ENCODE peak calls at places on chromosomes 11 and 22, in ten cellular contexts. One of them, this sample, is unnamed.

GRCh38 chr11:116721983-116722382 is 50.8 kb downstream of the BUD13 start:
- DNase-seq in activated CD4-positive, alpha-beta T cell treated with anti-CD3 and anti-CD28 coated beads, Interleukin-2, amount 50 U/mL, for 48 hours: no peak
- DNase-seq in dermis microvascular lymphatic vessel endothelial cell: no peak
- DNase-seq in RWPE1: no peak
- DNase-seq in HFF-Myc: no peak
- DNase-seq in kidney: peak
- DNase-seq in activated naive CD8-positive, alpha-beta T cell treated with anti-CD3 and anti-CD28 coated beads, Interleukin-2, amount 10 ng/mL, durations not matched to agents 7 days and 5 days: no peak
- DNase-seq in activated T-cell treated with anti-CD3 and anti-CD28 coated beads, Interleukin-2, amount 50 U/mL, for 24 hours: no peak
- DNase-seq in NCI-H2171 treated with DMSO at 0.1 percent for 48 hours: no peak
- DNase-seq in right lobe of liver: no peak
- DNase-seq in this sample: no peak

GRCh38 chr11:127109796-127110195 is 109.2 kb upstream of the KIRREL3 start:
- DNase-seq in activated CD4-positive, alpha-beta T cell treated with anti-CD3 and anti-CD28 coated beads, Interleukin-2, amount 50 U/mL, for 48 hours: no peak
- DNase-seq in dermis microvascular lymphatic vessel endothelial cell: no peak
- DNase-seq in RWPE1: no peak
- DNase-seq in HFF-Myc: no peak
- DNase-seq in kidney: no peak
- DNase-seq in activated naive CD8-positive, alpha-beta T cell treated with anti-CD3 and anti-CD28 coated beads, Interleukin-2, amount 10 ng/mL, durations not matched to agents 7 days and 5 days: no peak
- DNase-seq in activated T-cell treated with anti-CD3 and anti-CD28 coated beads, Interleukin-2, amount 50 U/mL, for 24 hours: no peak
- DNase-seq in NCI-H2171 treated with DMSO at 0.1 percent for 48 hours: no peak
- DNase-seq in right lobe of liver: no peak
- DNase-seq in this sample: no peak

GRCh38 chr11:67022341-67022933 is 497 bp upstream of the SYT12 start:
- DNase-seq in activated CD4-positive, alpha-beta T cell treated with anti-CD3 and anti-CD28 coated beads, Interleukin-2, amount 50 U/mL, for 48 hours: peak
- DNase-seq in dermis microvascular lymphatic vessel endothelial cell: peak
- DNase-seq in RWPE1: peak
- DNase-seq in HFF-Myc: no peak
- DNase-seq in kidney: peak
- DNase-seq in activated naive CD8-positive, alpha-beta T cell treated with anti-CD3 and anti-CD28 coated beads, Interleukin-2, amount 10 ng/mL, durations not matched to agents 7 days and 5 days: no peak
- DNase-seq in activated T-cell treated with anti-CD3 and anti-CD28 coated beads, Interleukin-2, amount 50 U/mL, for 24 hours: no peak
- DNase-seq in NCI-H2171 treated with DMSO at 0.1 percent for 48 hours: peak
- DNase-seq in right lobe of liver: peak
- DNase-seq in this sample: no peak

GRCh38 chr22:50600541-50600940 is at the start of gene MAPK8IP2:
- DNase-seq in activated CD4-positive, alpha-beta T cell treated with anti-CD3 and anti-CD28 coated beads, Interleukin-2, amount 50 U/mL, for 48 hours: no peak
- DNase-seq in dermis microvascular lymphatic vessel endothelial cell: no peak
- DNase-seq in RWPE1: no peak
- DNase-seq in HFF-Myc: no peak
- DNase-seq in kidney: peak
- DNase-seq in activated naive CD8-positive, alpha-beta T cell treated with anti-CD3 and anti-CD28 coated beads, Interleukin-2, amount 10 ng/mL, durations not matched to agents 7 days and 5 days: no peak
- DNase-seq in activated T-cell treated with anti-CD3 and anti-CD28 coated beads, Interleukin-2, amount 50 U/mL, for 24 hours: no peak
- DNase-seq in NCI-H2171 treated with DMSO at 0.1 percent for 48 hours: peak
- DNase-seq in right lobe of liver: peak
- DNase-seq in this sample: no peak

GRCh38 chr11:125154380-125155099 is 10.0 kb upstream of the PKNOX2 start:
- DNase-seq in activated CD4-positive, alpha-beta T cell treated with anti-CD3 and anti-CD28 coated beads, Interleukin-2, amount 50 U/mL, for 48 hours: no peak
- DNase-seq in dermis microvascular lymphatic vessel endothelial cell: no peak
- DNase-seq in RWPE1: no peak
- DNase-seq in HFF-Myc: no peak
- DNase-seq in kidney: no peak
- DNase-seq in activated naive CD8-positive, alpha-beta T cell treated with anti-CD3 and anti-CD28 coated beads, Interleukin-2, amount 10 ng/mL, durations not matched to agents 7 days and 5 days: no peak
- DNase-seq in activated T-cell treated with anti-CD3 and anti-CD28 coated beads, Interleukin-2, amount 50 U/mL, for 24 hours: no peak
- DNase-seq in NCI-H2171 treated with DMSO at 0.1 percent for 48 hours: no peak
- DNase-seq in right lobe of liver: no peak
- DNase-seq in this sample: no peak

GRCh38 chr11:61293869-61294716 is 1.0 kb downstream of the VWCE start:
- DNase-seq in activated CD4-positive, alpha-beta T cell treated with anti-CD3 and anti-CD28 coated beads, Interleukin-2, amount 50 U/mL, for 48 hours: peak
- DNase-seq in dermis microvascular lymphatic vessel endothelial cell: peak
- DNase-seq in RWPE1: peak
- DNase-seq in HFF-Myc: no peak
- DNase-seq in kidney: peak
- DNase-seq in activated naive CD8-positive, alpha-beta T cell treated with anti-CD3 and anti-CD28 coated beads, Interleukin-2, amount 10 ng/mL, durations not matched to agents 7 days and 5 days: peak
- DNase-seq in activated T-cell treated with anti-CD3 and anti-CD28 coated beads, Interleukin-2, amount 50 U/mL, for 24 hours: peak
- DNase-seq in NCI-H2171 treated with DMSO at 0.1 percent for 48 hours: peak
- DNase-seq in right lobe of liver: peak
- DNase-seq in this sample: peak

GRCh38 chr11:95794086-95794485 is 3.8 kb downstream of the CEP57 start:
- DNase-seq in activated CD4-positive, alpha-beta T cell treated with anti-CD3 and anti-CD28 coated beads, Interleukin-2, amount 50 U/mL, for 48 hours: no peak
- DNase-seq in dermis microvascular lymphatic vessel endothelial cell: no peak
- DNase-seq in RWPE1: no peak
- DNase-seq in HFF-Myc: no peak
- DNase-seq in kidney: no peak
- DNase-seq in activated naive CD8-positive, alpha-beta T cell treated with anti-CD3 and anti-CD28 coated beads, Interleukin-2, amount 10 ng/mL, durations not matched to agents 7 days and 5 days: no peak
- DNase-seq in activated T-cell treated with anti-CD3 and anti-CD28 coated beads, Interleukin-2, amount 50 U/mL, for 24 hours: no peak
- DNase-seq in NCI-H2171 treated with DMSO at 0.1 percent for 48 hours: no peak
- DNase-seq in right lobe of liver: no peak
- DNase-seq in this sample: no peak

GRCh38 chr11:83219095-83219494 is 25.6 kb downstream of the ANKRD42 start:
- DNase-seq in activated CD4-positive, alpha-beta T cell treated with anti-CD3 and anti-CD28 coated beads, Interleukin-2, amount 50 U/mL, for 48 hours: no peak
- DNase-seq in dermis microvascular lymphatic vessel endothelial cell: no peak
- DNase-seq in RWPE1: no peak
- DNase-seq in HFF-Myc: no peak
- DNase-seq in kidney: no peak
- DNase-seq in activated naive CD8-positive, alpha-beta T cell treated with anti-CD3 and anti-CD28 coated beads, Interleukin-2, amount 10 ng/mL, durations not matched to agents 7 days and 5 days: no peak
- DNase-seq in activated T-cell treated with anti-CD3 and anti-CD28 coated beads, Interleukin-2, amount 50 U/mL, for 24 hours: no peak
- DNase-seq in NCI-H2171 treated with DMSO at 0.1 percent for 48 hours: no peak
- DNase-seq in right lobe of liver: no peak
- DNase-seq in this sample: no peak

GRCh38 chr11:122893131-122893530 is 10.6 kb downstream of the JHY start:
- DNase-seq in activated CD4-positive, alpha-beta T cell treated with anti-CD3 and anti-CD28 coated beads, Interleukin-2, amount 50 U/mL, for 48 hours: no peak
- DNase-seq in dermis microvascular lymphatic vessel endothelial cell: no peak
- DNase-seq in RWPE1: no peak
- DNase-seq in HFF-Myc: no peak
- DNase-seq in kidney: peak
- DNase-seq in activated naive CD8-positive, alpha-beta T cell treated with anti-CD3 and anti-CD28 coated beads, Interleukin-2, amount 10 ng/mL, durations not matched to agents 7 days and 5 days: no peak
- DNase-seq in activated T-cell treated with anti-CD3 and anti-CD28 coated beads, Interleukin-2, amount 50 U/mL, for 24 hours: no peak
- DNase-seq in NCI-H2171 treated with DMSO at 0.1 percent for 48 hours: no peak
- DNase-seq in right lobe of liver: no peak
- DNase-seq in this sample: no peak

GRCh38 chr11:1487091-1487850 is 692 bp upstream of the MOB2 start:
- DNase-seq in activated CD4-positive, alpha-beta T cell treated with anti-CD3 and anti-CD28 coated beads, Interleukin-2, amount 50 U/mL, for 48 hours: no peak
- DNase-seq in dermis microvascular lymphatic vessel endothelial cell: no peak
- DNase-seq in RWPE1: no peak
- DNase-seq in HFF-Myc: no peak
- DNase-seq in kidney: peak
- DNase-seq in activated naive CD8-positive, alpha-beta T cell treated with anti-CD3 and anti-CD28 coated beads, Interleukin-2, amount 10 ng/mL, durations not matched to agents 7 days and 5 days: no peak
- DNase-seq in activated T-cell treated with anti-CD3 and anti-CD28 coated beads, Interleukin-2, amount 50 U/mL, for 24 hours: no peak
- DNase-seq in NCI-H2171 treated with DMSO at 0.1 percent for 48 hours: no peak
- DNase-seq in right lobe of liver: peak
- DNase-seq in this sample: peak

GRCh38 chr11:71474141-71474770 is 21.3 kb downstream of the NADSYN1 start:
- DNase-seq in activated CD4-positive, alpha-beta T cell treated with anti-CD3 and anti-CD28 coated beads, Interleukin-2, amount 50 U/mL, for 48 hours: no peak
- DNase-seq in dermis microvascular lymphatic vessel endothelial cell: no peak
- DNase-seq in RWPE1: no peak
- DNase-seq in HFF-Myc: no peak
- DNase-seq in kidney: peak
- DNase-seq in activated naive CD8-positive, alpha-beta T cell treated with anti-CD3 and anti-CD28 coated beads, Interleukin-2, amount 10 ng/mL, durations not matched to agents 7 days and 5 days: no peak
- DNase-seq in activated T-cell treated with anti-CD3 and anti-CD28 coated beads, Interleukin-2, amount 50 U/mL, for 24 hours: no peak
- DNase-seq in NCI-H2171 treated with DMSO at 0.1 percent for 48 hours: no peak
- DNase-seq in right lobe of liver: no peak
- DNase-seq in this sample: peak

GRCh38 chr22:39907035-39907434 is 6.2 kb downstream of the GRAP2 start:
- DNase-seq in activated CD4-positive, alpha-beta T cell treated with anti-CD3 and anti-CD28 coated beads, Interleukin-2, amount 50 U/mL, for 48 hours: no peak
- DNase-seq in dermis microvascular lymphatic vessel endothelial cell: no peak
- DNase-seq in RWPE1: no peak
- DNase-seq in HFF-Myc: no peak
- DNase-seq in kidney: no peak
- DNase-seq in activated naive CD8-positive, alpha-beta T cell treated with anti-CD3 and anti-CD28 coated beads, Interleukin-2, amount 10 ng/mL, durations not matched to agents 7 days and 5 days: no peak
- DNase-seq in activated T-cell treated with anti-CD3 and anti-CD28 coated beads, Interleukin-2, amount 50 U/mL, for 24 hours: no peak
- DNase-seq in NCI-H2171 treated with DMSO at 0.1 percent for 48 hours: no peak
- DNase-seq in right lobe of liver: no peak
- DNase-seq in this sample: no peak

GRCh38 chr11:83725718-83726117 is 439.6 kb upstream of the CCDC90B start:
- DNase-seq in activated CD4-positive, alpha-beta T cell treated with anti-CD3 and anti-CD28 coated beads, Interleukin-2, amount 50 U/mL, for 48 hours: no peak
- DNase-seq in dermis microvascular lymphatic vessel endothelial cell: no peak
- DNase-seq in RWPE1: no peak
- DNase-seq in HFF-Myc: no peak
- DNase-seq in kidney: no peak
- DNase-seq in activated naive CD8-positive, alpha-beta T cell treated with anti-CD3 and anti-CD28 coated beads, Interleukin-2, amount 10 ng/mL, durations not matched to agents 7 days and 5 days: no peak
- DNase-seq in activated T-cell treated with anti-CD3 and anti-CD28 coated beads, Interleukin-2, amount 50 U/mL, for 24 hours: no peak
- DNase-seq in NCI-H2171 treated with DMSO at 0.1 percent for 48 hours: no peak
- DNase-seq in right lobe of liver: no peak
- DNase-seq in this sample: no peak

GRCh38 chr11:110345756-110346155 is 49.3 kb upstream of the RDX start:
- DNase-seq in activated CD4-positive, alpha-beta T cell treated with anti-CD3 and anti-CD28 coated beads, Interleukin-2, amount 50 U/mL, for 48 hours: no peak
- DNase-seq in dermis microvascular lymphatic vessel endothelial cell: peak
- DNase-seq in RWPE1: no peak
- DNase-seq in HFF-Myc: no peak
- DNase-seq in kidney: no peak
- DNase-seq in activated naive CD8-positive, alpha-beta T cell treated with anti-CD3 and anti-CD28 coated beads, Interleukin-2, amount 10 ng/mL, durations not matched to agents 7 days and 5 days: no peak
- DNase-seq in activated T-cell treated with anti-CD3 and anti-CD28 coated beads, Interleukin-2, amount 50 U/mL, for 24 hours: no peak
- DNase-seq in NCI-H2171 treated with DMSO at 0.1 percent for 48 hours: no peak
- DNase-seq in right lobe of liver: no peak
- DNase-seq in this sample: no peak

GRCh38 chr11:88345408-88345807 is 7.9 kb upstream of the CTSC start:
- DNase-seq in activated CD4-positive, alpha-beta T cell treated with anti-CD3 and anti-CD28 coated beads, Interleukin-2, amount 50 U/mL, for 48 hours: no peak
- DNase-seq in dermis microvascular lymphatic vessel endothelial cell: no peak
- DNase-seq in RWPE1: no peak
- DNase-seq in HFF-Myc: no peak
- DNase-seq in kidney: no peak
- DNase-seq in activated naive CD8-positive, alpha-beta T cell treated with anti-CD3 and anti-CD28 coated beads, Interleukin-2, amount 10 ng/mL, durations not matched to agents 7 days and 5 days: no peak
- DNase-seq in activated T-cell treated with anti-CD3 and anti-CD28 coated beads, Interleukin-2, amount 50 U/mL, for 24 hours: no peak
- DNase-seq in NCI-H2171 treated with DMSO at 0.1 percent for 48 hours: no peak
- DNase-seq in right lobe of liver: no peak
- DNase-seq in this sample: no peak

GRCh38 chr11:36373040-36374010 is 77.2 kb downstream of the PRR5L start:
- DNase-seq in activated CD4-positive, alpha-beta T cell treated with anti-CD3 and anti-CD28 coated beads, Interleukin-2, amount 50 U/mL, for 48 hours: no peak
- DNase-seq in dermis microvascular lymphatic vessel endothelial cell: no peak
- DNase-seq in RWPE1: no peak
- DNase-seq in HFF-Myc: no peak
- DNase-seq in kidney: no peak
- DNase-seq in activated naive CD8-positive, alpha-beta T cell treated with anti-CD3 and anti-CD28 coated beads, Interleukin-2, amount 10 ng/mL, durations not matched to agents 7 days and 5 days: no peak
- DNase-seq in activated T-cell treated with anti-CD3 and anti-CD28 coated beads, Interleukin-2, amount 50 U/mL, for 24 hours: no peak
- DNase-seq in NCI-H2171 treated with DMSO at 0.1 percent for 48 hours: no peak
- DNase-seq in right lobe of liver: no peak
- DNase-seq in this sample: no peak

GRCh38 chr11:106961518-106961917 is 56.8 kb downstream of the GUCY1A2 start:
- DNase-seq in activated CD4-positive, alpha-beta T cell treated with anti-CD3 and anti-CD28 coated beads, Interleukin-2, amount 50 U/mL, for 48 hours: no peak
- DNase-seq in dermis microvascular lymphatic vessel endothelial cell: peak
- DNase-seq in RWPE1: peak
- DNase-seq in HFF-Myc: peak
- DNase-seq in kidney: no peak
- DNase-seq in activated naive CD8-positive, alpha-beta T cell treated with anti-CD3 and anti-CD28 coated beads, Interleukin-2, amount 10 ng/mL, durations not matched to agents 7 days and 5 days: no peak
- DNase-seq in activated T-cell treated with anti-CD3 and anti-CD28 coated beads, Interleukin-2, amount 50 U/mL, for 24 hours: no peak
- DNase-seq in NCI-H2171 treated with DMSO at 0.1 percent for 48 hours: no peak
- DNase-seq in right lobe of liver: no peak
- DNase-seq in this sample: no peak

GRCh38 chr11:74932169-74932568 is 16.7 kb downstream of the XRRA1 start:
- DNase-seq in activated CD4-positive, alpha-beta T cell treated with anti-CD3 and anti-CD28 coated beads, Interleukin-2, amount 50 U/mL, for 48 hours: peak
- DNase-seq in dermis microvascular lymphatic vessel endothelial cell: peak
- DNase-seq in RWPE1: no peak
- DNase-seq in HFF-Myc: no peak
- DNase-seq in kidney: no peak
- DNase-seq in activated naive CD8-positive, alpha-beta T cell treated with anti-CD3 and anti-CD28 coated beads, Interleukin-2, amount 10 ng/mL, durations not matched to agents 7 days and 5 days: no peak
- DNase-seq in activated T-cell treated with anti-CD3 and anti-CD28 coated beads, Interleukin-2, amount 50 U/mL, for 24 hours: no peak
- DNase-seq in NCI-H2171 treated with DMSO at 0.1 percent for 48 hours: no peak
- DNase-seq in right lobe of liver: no peak
- DNase-seq in this sample: no peak

GRCh38 chr22:30195245-30196140 is 51.1 kb downstream of the LIF start:
- DNase-seq in activated CD4-positive, alpha-beta T cell treated with anti-CD3 and anti-CD28 coated beads, Interleukin-2, amount 50 U/mL, for 48 hours: no peak
- DNase-seq in dermis microvascular lymphatic vessel endothelial cell: peak
- DNase-seq in RWPE1: no peak
- DNase-seq in HFF-Myc: no peak
- DNase-seq in kidney: no peak
- DNase-seq in activated naive CD8-positive, alpha-beta T cell treated with anti-CD3 and anti-CD28 coated beads, Interleukin-2, amount 10 ng/mL, durations not matched to agents 7 days and 5 days: no peak
- DNase-seq in activated T-cell treated with anti-CD3 and anti-CD28 coated beads, Interleukin-2, amount 50 U/mL, for 24 hours: no peak
- DNase-seq in NCI-H2171 treated with DMSO at 0.1 percent for 48 hours: no peak
- DNase-seq in right lobe of liver: no peak
- DNase-seq in this sample: no peak

GRCh38 chr22:44254811-44255210 is 57.9 kb downstream of the SHISAL1 start:
- DNase-seq in activated CD4-positive, alpha-beta T cell treated with anti-CD3 and anti-CD28 coated beads, Interleukin-2, amount 50 U/mL, for 48 hours: no peak
- DNase-seq in dermis microvascular lymphatic vessel endothelial cell: no peak
- DNase-seq in RWPE1: no peak
- DNase-seq in HFF-Myc: no peak
- DNase-seq in kidney: no peak
- DNase-seq in activated naive CD8-positive, alpha-beta T cell treated with anti-CD3 and anti-CD28 coated beads, Interleukin-2, amount 10 ng/mL, durations not matched to agents 7 days and 5 days: peak
- DNase-seq in activated T-cell treated with anti-CD3 and anti-CD28 coated beads, Interleukin-2, amount 50 U/mL, for 24 hours: no peak
- DNase-seq in NCI-H2171 treated with DMSO at 0.1 percent for 48 hours: no peak
- DNase-seq in right lobe of liver: no peak
- DNase-seq in this sample: no peak

GRCh38 chr11:32830413-32830738 is 649 bp downstream of the PRRG4 start:
- DNase-seq in activated CD4-positive, alpha-beta T cell treated with anti-CD3 and anti-CD28 coated beads, Interleukin-2, amount 50 U/mL, for 48 hours: no peak
- DNase-seq in dermis microvascular lymphatic vessel endothelial cell: no peak
- DNase-seq in RWPE1: peak
- DNase-seq in HFF-Myc: no peak
- DNase-seq in kidney: no peak
- DNase-seq in activated naive CD8-positive, alpha-beta T cell treated with anti-CD3 and anti-CD28 coated beads, Interleukin-2, amount 10 ng/mL, durations not matched to agents 7 days and 5 days: no peak
- DNase-seq in activated T-cell treated with anti-CD3 and anti-CD28 coated beads, Interleukin-2, amount 50 U/mL, for 24 hours: no peak
- DNase-seq in NCI-H2171 treated with DMSO at 0.1 percent for 48 hours: no peak
- DNase-seq in right lobe of liver: peak
- DNase-seq in this sample: no peak

GRCh38 chr22:43050995-43051394 is 36.0 kb upstream of the PACSIN2 start:
- DNase-seq in activated CD4-positive, alpha-beta T cell treated with anti-CD3 and anti-CD28 coated beads, Interleukin-2, amount 50 U/mL, for 48 hours: no peak
- DNase-seq in dermis microvascular lymphatic vessel endothelial cell: no peak
- DNase-seq in RWPE1: no peak
- DNase-seq in HFF-Myc: no peak
- DNase-seq in kidney: no peak
- DNase-seq in activated naive CD8-positive, alpha-beta T cell treated with anti-CD3 and anti-CD28 coated beads, Interleukin-2, amount 10 ng/mL, durations not matched to agents 7 days and 5 days: no peak
- DNase-seq in activated T-cell treated with anti-CD3 and anti-CD28 coated beads, Interleukin-2, amount 50 U/mL, for 24 hours: no peak
- DNase-seq in NCI-H2171 treated with DMSO at 0.1 percent for 48 hours: no peak
- DNase-seq in right lobe of liver: no peak
- DNase-seq in this sample: no peak

GRCh38 chr11:96134622-96135021 is 208.4 kb downstream of the MAML2 start:
- DNase-seq in activated CD4-positive, alpha-beta T cell treated with anti-CD3 and anti-CD28 coated beads, Interleukin-2, amount 50 U/mL, for 48 hours: no peak
- DNase-seq in dermis microvascular lymphatic vessel endothelial cell: peak
- DNase-seq in RWPE1: no peak
- DNase-seq in HFF-Myc: no peak
- DNase-seq in kidney: no peak
- DNase-seq in activated naive CD8-positive, alpha-beta T cell treated with anti-CD3 and anti-CD28 coated beads, Interleukin-2, amount 10 ng/mL, durations not matched to agents 7 days and 5 days: no peak
- DNase-seq in activated T-cell treated with anti-CD3 and anti-CD28 coated beads, Interleukin-2, amount 50 U/mL, for 24 hours: no peak
- DNase-seq in NCI-H2171 treated with DMSO at 0.1 percent for 48 hours: no peak
- DNase-seq in right lobe of liver: no peak
- DNase-seq in this sample: no peak

GRCh38 chr11:102111011-102111786 is 952 bp downstream of the YAP1 start:
- DNase-seq in activated CD4-positive, alpha-beta T cell treated with anti-CD3 and anti-CD28 coated beads, Interleukin-2, amount 50 U/mL, for 48 hours: no peak
- DNase-seq in dermis microvascular lymphatic vessel endothelial cell: peak
- DNase-seq in RWPE1: peak
- DNase-seq in HFF-Myc: no peak
- DNase-seq in kidney: peak
- DNase-seq in activated naive CD8-positive, alpha-beta T cell treated with anti-CD3 and anti-CD28 coated beads, Interleukin-2, amount 10 ng/mL, durations not matched to agents 7 days and 5 days: peak
- DNase-seq in activated T-cell treated with anti-CD3 and anti-CD28 coated beads, Interleukin-2, amount 50 U/mL, for 24 hours: no peak
- DNase-seq in NCI-H2171 treated with DMSO at 0.1 percent for 48 hours: no peak
- DNase-seq in right lobe of liver: peak
- DNase-seq in this sample: peak

GRCh38 chr11:45551181-45551580 is 114.2 kb downstream of the CHST1 start:
- DNase-seq in activated CD4-positive, alpha-beta T cell treated with anti-CD3 and anti-CD28 coated beads, Interleukin-2, amount 50 U/mL, for 48 hours: no peak
- DNase-seq in dermis microvascular lymphatic vessel endothelial cell: no peak
- DNase-seq in RWPE1: no peak
- DNase-seq in HFF-Myc: no peak
- DNase-seq in kidney: no peak
- DNase-seq in activated naive CD8-positive, alpha-beta T cell treated with anti-CD3 and anti-CD28 coated beads, Interleukin-2, amount 10 ng/mL, durations not matched to agents 7 days and 5 days: no peak
- DNase-seq in activated T-cell treated with anti-CD3 and anti-CD28 coated beads, Interleukin-2, amount 50 U/mL, for 24 hours: no peak
- DNase-seq in NCI-H2171 treated with DMSO at 0.1 percent for 48 hours: no peak
- DNase-seq in right lobe of liver: no peak
- DNase-seq in this sample: no peak

GRCh38 chr11:60840711-60841430 is 1.0 kb upstream of the CCDC86 start:
- DNase-seq in activated CD4-positive, alpha-beta T cell treated with anti-CD3 and anti-CD28 coated beads, Interleukin-2, amount 50 U/mL, for 48 hours: no peak
- DNase-seq in dermis microvascular lymphatic vessel endothelial cell: peak
- DNase-seq in RWPE1: no peak
- DNase-seq in HFF-Myc: peak
- DNase-seq in kidney: no peak
- DNase-seq in activated naive CD8-positive, alpha-beta T cell treated with anti-CD3 and anti-CD28 coated beads, Interleukin-2, amount 10 ng/mL, durations not matched to agents 7 days and 5 days: no peak
- DNase-seq in activated T-cell treated with anti-CD3 and anti-CD28 coated beads, Interleukin-2, amount 50 U/mL, for 24 hours: no peak
- DNase-seq in NCI-H2171 treated with DMSO at 0.1 percent for 48 hours: no peak
- DNase-seq in right lobe of liver: no peak
- DNase-seq in this sample: peak

GRCh38 chr11:64787526-64788320 is 9.4 kb upstream of the SF1 start:
- DNase-seq in activated CD4-positive, alpha-beta T cell treated with anti-CD3 and anti-CD28 coated beads, Interleukin-2, amount 50 U/mL, for 48 hours: peak
- DNase-seq in dermis microvascular lymphatic vessel endothelial cell: peak
- DNase-seq in RWPE1: peak
- DNase-seq in HFF-Myc: no peak
- DNase-seq in kidney: peak
- DNase-seq in activated naive CD8-positive, alpha-beta T cell treated with anti-CD3 and anti-CD28 coated beads, Interleukin-2, amount 10 ng/mL, durations not matched to agents 7 days and 5 days: peak
- DNase-seq in activated T-cell treated with anti-CD3 and anti-CD28 coated beads, Interleukin-2, amount 50 U/mL, for 24 hours: peak
- DNase-seq in NCI-H2171 treated with DMSO at 0.1 percent for 48 hours: no peak
- DNase-seq in right lobe of liver: peak
- DNase-seq in this sample: peak

GRCh38 chr22:38843201-38843715 is 570 bp downstream of the NPTXR start:
- DNase-seq in activated CD4-positive, alpha-beta T cell treated with anti-CD3 and anti-CD28 coated beads, Interleukin-2, amount 50 U/mL, for 48 hours: peak
- DNase-seq in dermis microvascular lymphatic vessel endothelial cell: peak
- DNase-seq in RWPE1: peak
- DNase-seq in HFF-Myc: no peak
- DNase-seq in kidney: no peak
- DNase-seq in activated naive CD8-positive, alpha-beta T cell treated with anti-CD3 and anti-CD28 coated beads, Interleukin-2, amount 10 ng/mL, durations not matched to agents 7 days and 5 days: peak
- DNase-seq in activated T-cell treated with anti-CD3 and anti-CD28 coated beads, Interleukin-2, amount 50 U/mL, for 24 hours: peak
- DNase-seq in NCI-H2171 treated with DMSO at 0.1 percent for 48 hours: peak
- DNase-seq in right lobe of liver: no peak
- DNase-seq in this sample: peak

This sample was measured in sigmoid colon.